ENCODE peak calls at places on chromosome 18, in six cellular contexts. One of them, this sample, is unnamed.

GRCh38 chr18:9329471-9329870 is 5.1 kb upstream of the TWSG1 start:
- DNase-seq in islet precursor cell: no peak
- DNase-seq in activated effector memory CD4-positive, alpha-beta T cell treated with anti-CD3 and anti-CD28 coated beads, Interleukin-2, amount 50 U/mL, for 16 hours: no peak
- DNase-seq in NCI-H510A treated with DMSO at 0.1 percent for 48 hours: no peak
- DNase-seq in AG09319: no peak
- DNase-seq in amygdala: no peak
- DNase-seq in this sample: no peak

GRCh38 chr18:25648724-25649260 is 296.8 kb upstream of the ZNF521 start:
- DNase-seq in islet precursor cell: no peak
- DNase-seq in activated effector memory CD4-positive, alpha-beta T cell treated with anti-CD3 and anti-CD28 coated beads, Interleukin-2, amount 50 U/mL, for 16 hours: no peak
- DNase-seq in NCI-H510A treated with DMSO at 0.1 percent for 48 hours: no peak
- DNase-seq in AG09319: no peak
- DNase-seq in amygdala: no peak
- DNase-seq in this sample: no peak

GRCh38 chr18:3062798-3063563 is 50.0 kb upstream of the LPIN2 start:
- DNase-seq in islet precursor cell: peak; percentile 77
- DNase-seq in activated effector memory CD4-positive, alpha-beta T cell treated with anti-CD3 and anti-CD28 coated beads, Interleukin-2, amount 50 U/mL, for 16 hours: peak; percentile 89
- DNase-seq in NCI-H510A treated with DMSO at 0.1 percent for 48 hours: peak; percentile 27
- DNase-seq in AG09319: peak; percentile 10
- DNase-seq in amygdala: peak; percentile 39
- DNase-seq in this sample: peak; percentile 6

GRCh38 chr18:63969965-63970802 is at the start of gene SERPINB8:
- DNase-seq in islet precursor cell: peak; percentile 99
- DNase-seq in activated effector memory CD4-positive, alpha-beta T cell treated with anti-CD3 and anti-CD28 coated beads, Interleukin-2, amount 50 U/mL, for 16 hours: peak; percentile 93
- DNase-seq in NCI-H510A treated with DMSO at 0.1 percent for 48 hours: peak; percentile 97
- DNase-seq in AG09319: peak; percentile 91
- DNase-seq in amygdala: peak; percentile 88
- DNase-seq in this sample: peak; percentile 90

GRCh38 chr18:44937985-44938384 is 257.3 kb downstream of the SETBP1 start:
- DNase-seq in islet precursor cell: peak; percentile 43
- DNase-seq in activated effector memory CD4-positive, alpha-beta T cell treated with anti-CD3 and anti-CD28 coated beads, Interleukin-2, amount 50 U/mL, for 16 hours: no peak
- DNase-seq in NCI-H510A treated with DMSO at 0.1 percent for 48 hours: no peak
- DNase-seq in AG09319: no peak
- DNase-seq in amygdala: no peak
- DNase-seq in this sample: no peak

GRCh38 chr18:26034850-26035497 is 55.4 kb downstream of the SS18 start:
- DNase-seq in islet precursor cell: no peak
- DNase-seq in activated effector memory CD4-positive, alpha-beta T cell treated with anti-CD3 and anti-CD28 coated beads, Interleukin-2, amount 50 U/mL, for 16 hours: no peak
- DNase-seq in NCI-H510A treated with DMSO at 0.1 percent for 48 hours: no peak
- DNase-seq in AG09319: no peak
- DNase-seq in amygdala: no peak
- DNase-seq in this sample: no peak

GRCh38 chr18:3104190-3105054 is 91.5 kb upstream of the LPIN2 start:
- DNase-seq in islet precursor cell: peak; percentile 22
- DNase-seq in activated effector memory CD4-positive, alpha-beta T cell treated with anti-CD3 and anti-CD28 coated beads, Interleukin-2, amount 50 U/mL, for 16 hours: no peak
- DNase-seq in NCI-H510A treated with DMSO at 0.1 percent for 48 hours: no peak
- DNase-seq in AG09319: peak; percentile 65
- DNase-seq in amygdala: no peak
- DNase-seq in this sample: peak; percentile 13

GRCh38 chr18:26088482-26088881 is 1.9 kb downstream of the SS18 start:
- DNase-seq in islet precursor cell: no peak
- DNase-seq in activated effector memory CD4-positive, alpha-beta T cell treated with anti-CD3 and anti-CD28 coated beads, Interleukin-2, amount 50 U/mL, for 16 hours: no peak
- DNase-seq in NCI-H510A treated with DMSO at 0.1 percent for 48 hours: no peak
- DNase-seq in AG09319: no peak
- DNase-seq in amygdala: no peak
- DNase-seq in this sample: no peak

GRCh38 chr18:64137914-64138313 is 11.0 kb downstream of the LINC00305 start:
- DNase-seq in islet precursor cell: no peak
- DNase-seq in activated effector memory CD4-positive, alpha-beta T cell treated with anti-CD3 and anti-CD28 coated beads, Interleukin-2, amount 50 U/mL, for 16 hours: no peak
- DNase-seq in NCI-H510A treated with DMSO at 0.1 percent for 48 hours: no peak
- DNase-seq in AG09319: no peak
- DNase-seq in amygdala: no peak
- DNase-seq in this sample: no peak

GRCh38 chr18:33580540-33580939 is 2.5 kb downstream of the ASXL3 start:
- DNase-seq in islet precursor cell: no peak
- DNase-seq in activated effector memory CD4-positive, alpha-beta T cell treated with anti-CD3 and anti-CD28 coated beads, Interleukin-2, amount 50 U/mL, for 16 hours: no peak
- DNase-seq in NCI-H510A treated with DMSO at 0.1 percent for 48 hours: no peak
- DNase-seq in AG09319: no peak
- DNase-seq in amygdala: no peak
- DNase-seq in this sample: no peak

GRCh38 chr18:79477711-79478483 is 82.2 kb downstream of the NFATC1 start:
- DNase-seq in islet precursor cell: peak; percentile 28
- DNase-seq in activated effector memory CD4-positive, alpha-beta T cell treated with anti-CD3 and anti-CD28 coated beads, Interleukin-2, amount 50 U/mL, for 16 hours: no peak
- DNase-seq in NCI-H510A treated with DMSO at 0.1 percent for 48 hours: no peak
- DNase-seq in AG09319: no peak
- DNase-seq in amygdala: no peak
- DNase-seq in this sample: no peak

This sample was measured in fibroblast of the conjunctiva.